ENCODE peak calls at places on chromosomes 2 and 18, in six cellular contexts. One of them, this sample, is unnamed. For H3K36me3, the result is how much of the 10 kb centered on the place peaks cover.

GRCh38 chr2:192029089-192029488 is 165.6 kb downstream of the TMEFF2 start:
- DNase-seq in pancreas: no peak
- DNase-seq in heart right ventricle: no peak
- DNase-seq in BE2C: peak
- DNase-seq in lower lobe of right lung: no peak
- DNase-seq in IMR-90: peak
- DNase-seq in this sample: no peak

GRCh38 chr2:64859208-64860161 is 129.7 kb upstream of the SLC1A4 start:
- DNase-seq in pancreas: peak
- DNase-seq in heart right ventricle: peak
- DNase-seq in BE2C: no peak
- DNase-seq in lower lobe of right lung: peak
- DNase-seq in IMR-90: peak
- DNase-seq in this sample: peak

GRCh38 chr18:23871410-23871809 is 143.1 kb upstream of the TTC39C start:
- DNase-seq in pancreas: no peak
- DNase-seq in heart right ventricle: peak
- DNase-seq in BE2C: peak
- DNase-seq in lower lobe of right lung: no peak
- DNase-seq in IMR-90: no peak
- DNase-seq in this sample: no peak

GRCh38 chr2:219645631-219646527 is 18.4 kb downstream of the SLC4A3 start:
- DNase-seq in pancreas: no peak
- DNase-seq in heart right ventricle: no peak
- DNase-seq in BE2C: no peak
- DNase-seq in lower lobe of right lung: no peak
- DNase-seq in IMR-90: peak
- DNase-seq in this sample: no peak

GRCh38 chr18:5073026-5073944 is 123.8 kb downstream of the AKAIN1 start:
- DNase-seq in pancreas: no peak
- DNase-seq in heart right ventricle: no peak
- DNase-seq in BE2C: peak
- DNase-seq in lower lobe of right lung: no peak
- DNase-seq in IMR-90: peak
- DNase-seq in this sample: no peak

GRCh38 chr2:238728322-238729260 is 119.3 kb upstream of the TWIST2 start:
- DNase-seq in pancreas: no peak
- DNase-seq in heart right ventricle: no peak
- DNase-seq in BE2C: no peak
- DNase-seq in lower lobe of right lung: no peak
- DNase-seq in IMR-90: peak
- DNase-seq in this sample: peak

GRCh38 chr2:240601831-240602160 is 15.3 kb downstream of the CAPN10 start:
- DNase-seq in pancreas: no peak
- DNase-seq in heart right ventricle: no peak
- DNase-seq in BE2C: no peak
- DNase-seq in lower lobe of right lung: peak
- DNase-seq in IMR-90: no peak
- DNase-seq in this sample: no peak

GRCh38 chr18:79911009-79911870 is 40.2 kb downstream of the SLC66A2 start:
- DNase-seq in pancreas: peak
- DNase-seq in heart right ventricle: no peak
- DNase-seq in BE2C: no peak
- DNase-seq in lower lobe of right lung: peak
- DNase-seq in IMR-90: no peak
- DNase-seq in this sample: no peak

GRCh38 chr2:27251786-27252185 is 11.1 kb downstream of the SLC30A3 start:
- DNase-seq in pancreas: no peak
- DNase-seq in heart right ventricle: no peak
- DNase-seq in BE2C: no peak
- DNase-seq in lower lobe of right lung: no peak
- DNase-seq in IMR-90: no peak
- DNase-seq in this sample: no peak

GRCh38 chr2:27754831-27755230 is 16.7 kb upstream of the MRPL33 start:
- DNase-seq in pancreas: no peak
- DNase-seq in heart right ventricle: no peak
- DNase-seq in BE2C: no peak
- DNase-seq in lower lobe of right lung: no peak
- DNase-seq in IMR-90: no peak
- DNase-seq in this sample: no peak

GRCh38 chr2:126761981-126762878 is 106.3 kb downstream of the GYPC start:
- DNase-seq in pancreas: no peak
- DNase-seq in heart right ventricle: no peak
- DNase-seq in BE2C: no peak
- DNase-seq in lower lobe of right lung: peak
- DNase-seq in IMR-90: no peak
- DNase-seq in this sample: no peak

GRCh38 chr2:110984654-110985053 is 136.1 kb upstream of the BCL2L11 start:
- DNase-seq in pancreas: no peak
- DNase-seq in heart right ventricle: no peak
- DNase-seq in BE2C: no peak
- DNase-seq in lower lobe of right lung: no peak
- DNase-seq in IMR-90: no peak
- DNase-seq in this sample: no peak

GRCh38 chr2:45982096-45982495 is 315.1 kb upstream of the EPAS1 start:
- DNase-seq in pancreas: no peak
- DNase-seq in heart right ventricle: no peak
- DNase-seq in BE2C: no peak
- DNase-seq in lower lobe of right lung: no peak
- DNase-seq in IMR-90: no peak
- DNase-seq in this sample: no peak

GRCh38 chr2:10253596-10254372 is 48.9 kb upstream of the HPCAL1 start:
- DNase-seq in pancreas: no peak
- DNase-seq in heart right ventricle: no peak
- DNase-seq in BE2C: no peak
- DNase-seq in lower lobe of right lung: peak
- DNase-seq in IMR-90: no peak
- DNase-seq in this sample: no peak

GRCh38 chr18:67600781-67601180 is 84.3 kb upstream of the DSEL start:
- DNase-seq in pancreas: no peak
- DNase-seq in heart right ventricle: no peak
- DNase-seq in BE2C: no peak
- DNase-seq in lower lobe of right lung: no peak
- DNase-seq in IMR-90: peak
- DNase-seq in this sample: no peak

GRCh38 chr2:124753842-124754241 is 728.8 kb downstream of the CNTNAP5 start:
- DNase-seq in pancreas: no peak
- DNase-seq in heart right ventricle: no peak
- DNase-seq in BE2C: no peak
- DNase-seq in lower lobe of right lung: no peak
- DNase-seq in IMR-90: no peak
- DNase-seq in this sample: no peak

GRCh38 chr2:27400348-27401135 is 8.8 kb downstream of the PPM1G start:
- DNase-seq in pancreas: no peak
- DNase-seq in heart right ventricle: no peak
- DNase-seq in BE2C: no peak
- DNase-seq in lower lobe of right lung: no peak
- DNase-seq in IMR-90: no peak
- DNase-seq in this sample: no peak

GRCh38 chr2:29166640-29167039 is 51.4 kb downstream of the CLIP4 start:
- DNase-seq in pancreas: no peak
- DNase-seq in heart right ventricle: no peak
- DNase-seq in BE2C: no peak
- DNase-seq in lower lobe of right lung: no peak
- DNase-seq in IMR-90: no peak
- DNase-seq in this sample: no peak

GRCh38 chr18:33446604-33447003 is 6.1 kb upstream of the CCDC178 start:
- DNase-seq in pancreas: no peak
- DNase-seq in heart right ventricle: no peak
- DNase-seq in BE2C: no peak
- DNase-seq in lower lobe of right lung: no peak
- DNase-seq in IMR-90: no peak
- DNase-seq in this sample: no peak

GRCh38 chr2:152189622-152190495 is 14.3 kb upstream of the STAM2 start:
- DNase-seq in pancreas: peak
- DNase-seq in heart right ventricle: no peak
- DNase-seq in BE2C: peak
- DNase-seq in lower lobe of right lung: no peak
- DNase-seq in IMR-90: peak
- DNase-seq in this sample: no peak

GRCh38 chr18:76955529-76956170 is 133.3 kb downstream of the ZNF236 start:
- DNase-seq in pancreas: no peak
- DNase-seq in heart right ventricle: no peak
- DNase-seq in BE2C: no peak
- DNase-seq in lower lobe of right lung: peak
- DNase-seq in IMR-90: no peak
- DNase-seq in this sample: no peak

GRCh38 chr2:151024696-151025095 is 237.0 kb downstream of the RBM43 start:
- DNase-seq in pancreas: no peak
- DNase-seq in heart right ventricle: no peak
- DNase-seq in BE2C: no peak
- DNase-seq in lower lobe of right lung: no peak
- DNase-seq in IMR-90: no peak
- DNase-seq in this sample: no peak

GRCh38 chr18:44761812-44762211 is 81.1 kb downstream of the SETBP1 start:
- DNase-seq in pancreas: peak
- DNase-seq in heart right ventricle: no peak
- DNase-seq in BE2C: no peak
- DNase-seq in lower lobe of right lung: no peak
- DNase-seq in IMR-90: no peak
- DNase-seq in this sample: no peak

GRCh38 chr2:112674229-112674628 is 28.5 kb downstream of the SLC20A1 start:
- DNase-seq in pancreas: no peak
- DNase-seq in heart right ventricle: peak
- DNase-seq in BE2C: no peak
- DNase-seq in lower lobe of right lung: peak
- DNase-seq in IMR-90: no peak
- DNase-seq in this sample: no peak

GRCh38 chr2:11967946-11968465 is 221.6 kb downstream of the LPIN1 start:
- DNase-seq in pancreas: no peak
- DNase-seq in heart right ventricle: peak
- DNase-seq in BE2C: peak
- DNase-seq in lower lobe of right lung: no peak
- DNase-seq in IMR-90: peak
- DNase-seq in this sample: no peak

GRCh38 chr2:239109041-239109915 is 261.4 kb downstream of the TWIST2 start:
- DNase-seq in pancreas: no peak
- DNase-seq in heart right ventricle: no peak
- DNase-seq in BE2C: no peak
- DNase-seq in lower lobe of right lung: no peak
- DNase-seq in IMR-90: peak
- DNase-seq in this sample: no peak

GRCh38 chr18:11078491-11078890 is 70.9 kb downstream of the PIEZO2 start:
- DNase-seq in pancreas: no peak
- DNase-seq in heart right ventricle: no peak
- DNase-seq in BE2C: no peak
- DNase-seq in lower lobe of right lung: no peak
- DNase-seq in IMR-90: no peak
- DNase-seq in this sample: no peak

GRCh38 chr2:25215232-25215631 is 46.9 kb upstream of the POMC start:
- DNase-seq in pancreas: no peak
- DNase-seq in heart right ventricle: no peak
- DNase-seq in BE2C: no peak
- DNase-seq in lower lobe of right lung: no peak
- DNase-seq in IMR-90: no peak
- DNase-seq in this sample: no peak

GRCh38 chr2:158359846-158360245 is 96.7 kb downstream of the CCDC148 start:
- DNase-seq in pancreas: no peak
- DNase-seq in heart right ventricle: no peak
- DNase-seq in BE2C: no peak
- DNase-seq in lower lobe of right lung: no peak
- DNase-seq in IMR-90: peak
- DNase-seq in this sample: no peak

GRCh38 chr2:113079123-113079522 is 11.4 kb downstream of the IL1F10 start:
- DNase-seq in pancreas: no peak
- DNase-seq in heart right ventricle: no peak
- DNase-seq in BE2C: no peak
- DNase-seq in lower lobe of right lung: no peak
- DNase-seq in IMR-90: no peak
- DNase-seq in this sample: no peak

GRCh38 chr18:7568426-7568825 is 1.3 kb downstream of the PTPRM start:
- DNase-seq in pancreas: peak
- DNase-seq in heart right ventricle: peak
- DNase-seq in BE2C: no peak
- DNase-seq in lower lobe of right lung: peak
- DNase-seq in IMR-90: peak
- DNase-seq in this sample: no peak
- TF ChIP-seq CTCF in pancreas: no peak
- TF ChIP-seq CTCF in heart right ventricle: peak
- TF ChIP-seq CTCF in BE2C: no peak
- TF ChIP-seq CTCF in lower lobe of right lung: peak
- TF ChIP-seq CTCF in IMR-90: no peak
- TF ChIP-seq CTCF in this sample: peak

GRCh38 chr2:237434916-237435315 is 21.0 kb upstream of the COL6A3 start:
- DNase-seq in pancreas: no peak
- DNase-seq in heart right ventricle: no peak
- DNase-seq in BE2C: no peak
- DNase-seq in lower lobe of right lung: no peak
- DNase-seq in IMR-90: peak
- DNase-seq in this sample: no peak
- H3K4me3 ChIP-seq in pancreas: no peak
- H3K4me3 ChIP-seq in heart right ventricle: no peak
- H3K4me3 ChIP-seq in BE2C: no peak
- H3K4me3 ChIP-seq in lower lobe of right lung: no peak
- H3K4me3 ChIP-seq in IMR-90: no peak
- H3K4me3 ChIP-seq in this sample: no peak

DNA sequence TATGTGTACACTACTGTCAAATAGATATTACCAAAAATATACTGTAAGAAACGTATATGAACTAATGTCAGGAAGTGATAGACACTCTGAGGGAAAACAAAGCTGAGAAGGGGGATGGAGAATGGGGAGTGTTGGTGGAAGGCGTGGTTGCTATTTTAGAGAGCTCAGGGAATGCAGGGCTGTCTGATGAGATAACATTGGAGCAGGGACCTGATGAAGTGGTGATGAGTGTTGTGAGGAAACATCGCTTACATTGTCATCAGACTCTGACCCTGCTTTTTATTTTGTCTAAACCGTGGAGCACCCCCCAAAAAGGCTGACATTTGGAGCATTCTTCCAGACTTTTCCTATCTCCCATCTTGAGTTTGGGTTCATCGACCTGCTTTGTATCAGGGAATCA is 194.7 kb downstream of the LTBP1 start:
- DNase-seq in pancreas: no peak
- DNase-seq in heart right ventricle: no peak
- DNase-seq in BE2C: no peak
- DNase-seq in lower lobe of right lung: no peak
- DNase-seq in IMR-90: no peak
- DNase-seq in this sample: no peak
- H3K36me3 ChIP-seq in pancreas: under half
- H3K36me3 ChIP-seq in heart right ventricle: under half
- H3K36me3 ChIP-seq in BE2C: under half
- H3K36me3 ChIP-seq in lower lobe of right lung: under half
- H3K36me3 ChIP-seq in IMR-90: under half
- H3K36me3 ChIP-seq in this sample: under half

DNA sequence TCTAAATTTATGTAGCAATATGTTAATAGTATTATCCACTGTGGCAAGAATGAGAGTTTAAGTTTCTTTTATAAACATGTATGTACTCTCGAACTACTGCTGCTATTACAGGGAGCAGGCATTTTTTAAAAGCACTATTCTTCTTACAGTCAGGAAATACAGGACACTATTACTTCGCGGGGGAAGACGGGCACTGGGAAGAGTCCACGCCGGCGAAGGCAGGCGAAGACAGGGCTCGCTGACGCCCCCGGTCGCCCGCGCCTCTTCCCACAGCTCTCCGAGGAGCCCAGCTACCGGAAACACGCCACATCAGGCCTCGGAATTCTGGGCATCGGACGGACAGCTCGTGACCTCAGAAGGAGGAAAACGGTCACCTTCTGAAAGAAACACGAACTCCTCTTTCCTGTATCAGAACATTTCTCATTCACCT is 90.2 kb downstream of the FAM161A start:
- DNase-seq in pancreas: peak
- DNase-seq in heart right ventricle: peak
- DNase-seq in BE2C: peak
- DNase-seq in lower lobe of right lung: peak
- DNase-seq in IMR-90: peak
- DNase-seq in this sample: peak
- TF ChIP-seq CTCF in pancreas: no peak
- TF ChIP-seq CTCF in heart right ventricle: peak
- TF ChIP-seq CTCF in BE2C: no peak
- TF ChIP-seq CTCF in lower lobe of right lung: peak
- TF ChIP-seq CTCF in IMR-90: peak
- TF ChIP-seq CTCF in this sample: peak